ENCODE peak calls at places on chromosomes 16 and 17, in seven cellular contexts. L is T-helper 2 cell; F is dermis blood vessel endothelial cell; I is anterior cingulate cortex; S is activated CD8-positive, alpha-beta T cell treated with anti-CD3 and anti-CD28 coated beads for 36 hours; Y is AG09319; E is GM12891. D is an unnamed sample.

GRCh38 chr16:11147033-11147848 is 108.8 kb downstream of the SOCS1 start:
- DNase-seq in L (no peak), F (no peak), I (no peak), S (no peak), Y (no peak), E (no peak), D (no peak)

GRCh38 chr16:83952940-83953795 is at the start of gene OSGIN1:
- DNase-seq in L (peak), F (peak), I (peak), S (peak), Y (peak), E (peak), D (peak)

GRCh38 chr16:15055141-15056053 is 477 bp downstream of the NTAN1 start:
- DNase-seq in L (peak), F (peak), I (no peak), S (peak), Y (no peak), E (peak), D (no peak)

GRCh38 chr16:88924834-88925539 is 52.0 kb downstream of the CBFA2T3 start:
- DNase-seq in L (no peak), F (peak), I (no peak), S (peak), Y (peak), E (peak), D (no peak)

GRCh38 chr17:3993493-3994220 is 29.4 kb upstream of the ATP2A3 start:
- DNase-seq in L (no peak), F (no peak), I (no peak), S (no peak), Y (no peak), E (no peak), D (no peak)

GRCh38 chr16:75053791-75054555 is 55.1 kb downstream of the ZNRF1 start:
- DNase-seq in L (no peak), F (peak), I (no peak), S (no peak), Y (no peak), E (no peak), D (no peak)

GRCh38 chr16:3716831-3717234 is 491 bp downstream of the TRAP1 start:
- DNase-seq in L (peak), F (peak), I (no peak), S (peak), Y (no peak), E (no peak), D (no peak)

GRCh38 chr16:48282636-48283263 is 35.4 kb upstream of the ABCC11 start:
- DNase-seq in L (no peak), F (peak), I (no peak), S (no peak), Y (no peak), E (no peak), D (no peak)

GRCh38 chr16:88456356-88457292 is 3.5 kb downstream of the ZFPM1 start:
- DNase-seq in L (peak), F (no peak), I (no peak), S (peak), Y (no peak), E (no peak), D (peak)

GRCh38 chr17:61455754-61456681 is 3.8 kb downstream of the TBX4 start:
- DNase-seq in L (no peak), F (no peak), I (no peak), S (no peak), Y (no peak), E (no peak), D (no peak)

GRCh38 chr16:77399066-77399465 is 35.8 kb downstream of the ADAMTS18 start:
- DNase-seq in L (no peak), F (no peak), I (no peak), S (no peak), Y (no peak), E (no peak), D (no peak)

GRCh38 chr17:78559749-78560368 is 17.3 kb downstream of the DNAH17 start:
- DNase-seq in L (no peak), F (no peak), I (no peak), S (peak), Y (no peak), E (no peak), D (no peak)

GRCh38 chr16:23466162-23466885 is 13.3 kb upstream of the COG7 start:
- DNase-seq in L (no peak), F (peak), I (no peak), S (no peak), Y (no peak), E (no peak), D (no peak)

GRCh38 chr17:44522883-44523671 is 19.9 kb upstream of the GPATCH8 start:
- DNase-seq in L (peak), F (peak), I (no peak), S (peak), Y (no peak), E (peak), D (no peak)

GRCh38 chr16:87166321-87166720 is 150.9 kb downstream of the C16orf95 start:
- DNase-seq in L (no peak), F (no peak), I (no peak), S (no peak), Y (no peak), E (no peak), D (no peak)

GRCh38 chr16:31365131-31365865 is 10.3 kb downstream of the ITGAX start:
- DNase-seq in L (no peak), F (no peak), I (no peak), S (peak), Y (no peak), E (peak), D (no peak)

GRCh38 chr17:81044764-81045589 is 10.0 kb downstream of the BAIAP2 start:
- DNase-seq in L (no peak), F (peak), I (no peak), S (no peak), Y (peak), E (no peak), D (no peak)

GRCh38 chr17:51802544-51802943 is 356.0 kb downstream of the CA10 start:
- DNase-seq in L (no peak), F (no peak), I (no peak), S (no peak), Y (no peak), E (no peak), D (no peak)

D was measured in CD4-positive, alpha-beta T cell.